ENCODE peak calls at places on chromosomes 6 and 20, in eight cellular contexts. C, V, E, B, W, K, X and A are unnamed samples. For H3K9me3, the result is how much of the 10 kb centered on the place peaks cover.

GRCh38 chr6:44655368-44656342 is 268.1 kb downstream of the CDC5L start:
- DNase-seq in C (peak), V (peak), E (no peak), B (peak), W (peak), K (peak), X (peak), A (peak)

GRCh38 chr20:36320898-36321695 is 15.0 kb downstream of the DLGAP4 start:
- DNase-seq in C (no peak), V (no peak), E (no peak), B (no peak), W (peak), K (no peak), X (peak), A (no peak)

GRCh38 chr20:4512891-4513550 is 208.7 kb upstream of the PRND start:
- DNase-seq in C (no peak), V (peak), E (no peak), B (no peak), W (no peak), K (peak), X (no peak), A (no peak)

GRCh38 chr6:10302566-10303235 is 112.2 kb downstream of the TFAP2A start:
- DNase-seq in C (no peak), V (no peak), E (no peak), B (no peak), W (no peak), K (no peak), X (no peak), A (no peak)

GRCh38 chr20:22402990-22403859 is 181.1 kb downstream of the FOXA2 start:
- DNase-seq in C (no peak), V (no peak), E (no peak), B (no peak), W (no peak), K (no peak), X (no peak), A (no peak)

GRCh38 chr6:140073456-140073855 is 699.0 kb upstream of the CITED2 start:
- DNase-seq in C (no peak), V (peak), E (no peak), B (no peak), W (no peak), K (no peak), X (no peak), A (no peak)

GRCh38 chr6:137119196-137120104 is 54.0 kb downstream of the IL22RA2 start:
- DNase-seq in C (no peak), V (no peak), E (no peak), B (no peak), W (no peak), K (no peak), X (no peak), A (no peak)

GRCh38 chr6:109767961-109768360 is 76.9 kb downstream of the FIG4 start:
- DNase-seq in C (no peak), V (peak), E (no peak), B (no peak), W (no peak), K (no peak), X (no peak), A (no peak)

GRCh38 chr6:166202321-166202733 is 34.7 kb upstream of the TBXT start:
- DNase-seq in C (no peak), V (no peak), E (no peak), B (no peak), W (no peak), K (no peak), X (no peak), A (no peak)

GRCh38 chr6:48429021-48429420 is 318.0 kb upstream of the PTCHD4 start:
- DNase-seq in C (no peak), V (peak), E (no peak), B (no peak), W (no peak), K (no peak), X (no peak), A (no peak)

GRCh38 chr6:167855825-167856425 is 29.2 kb downstream of the AFDN start:
- DNase-seq in C (no peak), V (peak), E (no peak), B (no peak), W (no peak), K (peak), X (no peak), A (no peak)

GRCh38 chr6:15623282-15624116 is 39.3 kb downstream of the DTNBP1 start:
- DNase-seq in C (no peak), V (peak), E (no peak), B (no peak), W (no peak), K (no peak), X (no peak), A (peak)

GRCh38 chr6:68069921-68070709 is 565.0 kb upstream of the ADGRB3 start:
- DNase-seq in C (no peak), V (peak), E (no peak), B (no peak), W (no peak), K (no peak), X (no peak), A (no peak)

GRCh38 chr6:75748743-75749538 is at the start of gene MYO6:
- DNase-seq in C (peak), V (peak), E (peak), B (peak), W (peak), K (peak), X (peak), A (peak)

GRCh38 chr20:40760399-40760798 is 71.4 kb upstream of the MAFB start:
- DNase-seq in C (no peak), V (no peak), E (no peak), B (no peak), W (no peak), K (no peak), X (no peak), A (no peak)
- H3K9me3 ChIP-seq in C (under half), V (under half), E (under half), B (under half), W (under half), K (under half), X (under half), A (under half)

GRCh38 chr20:45735552-45735951 is 13.4 kb downstream of the SPINT4 start:
- DNase-seq in C (no peak), V (no peak), E (no peak), B (no peak), W (no peak), K (no peak), X (no peak), A (no peak)
- H3K9me3 ChIP-seq in C (under half), V (under half), E (under half), B (under half), W (under half), K (under half), X (under half), A (under half)

DNA sequence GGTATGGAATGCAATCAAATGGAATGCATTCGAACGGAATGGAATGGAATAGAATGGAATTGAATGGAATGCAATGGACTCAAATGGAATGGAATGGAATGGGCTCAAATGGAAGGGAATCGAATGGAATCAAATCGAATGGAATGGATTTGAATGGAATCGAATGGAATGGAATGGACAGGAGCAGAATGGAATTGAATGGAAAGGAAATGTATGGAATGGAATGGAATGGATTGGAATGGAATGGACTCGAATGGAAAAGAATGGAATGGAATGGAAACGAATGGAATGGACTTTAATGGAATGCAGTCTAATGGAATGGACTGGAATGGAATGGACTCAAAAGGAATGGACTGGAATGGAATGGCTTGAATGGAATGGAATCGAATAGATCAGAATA is 18.3 kb upstream of the DEFB115 start:
- DNase-seq in C (no peak), V (no peak), E (no peak), B (no peak), W (no peak), K (no peak), X (no peak), A (no peak)
- H3K9me3 ChIP-seq in C (under half), V (under half), E (half or more), B (half or more), W (half or more), K (under half), X (half or more), A (under half)

GRCh38 chr20:41599699-41600104 is 18.5 kb downstream of the CHD6 start:
- DNase-seq in C (no peak), V (no peak), E (no peak), B (no peak), W (no peak), K (no peak), X (no peak), A (no peak)
- H3K9me3 ChIP-seq in C (under half), V (under half), E (half or more), B (half or more), W (under half), K (under half), X (half or more), A (under half)

DNA sequence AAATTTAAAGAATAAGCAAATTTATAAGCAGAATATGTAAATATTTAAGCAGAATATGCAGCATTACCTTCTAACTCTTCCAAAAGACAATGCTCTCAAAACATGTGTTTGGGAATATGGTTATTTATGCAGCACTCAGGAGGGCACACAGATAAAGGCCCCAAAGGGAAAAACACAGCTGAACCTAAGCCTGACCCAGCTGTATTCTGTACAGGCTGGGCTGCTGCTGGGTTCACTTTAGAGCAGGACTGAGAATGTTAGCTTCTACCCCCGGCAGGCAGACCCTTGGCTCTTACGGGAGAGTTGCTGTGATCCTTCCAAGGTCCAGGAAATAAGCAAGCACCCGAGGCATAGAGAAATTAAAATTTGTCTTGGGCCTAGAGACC is 37.3 kb downstream of the ABHD12 start:
- DNase-seq in C (no peak), V (no peak), E (no peak), B (no peak), W (no peak), K (no peak), X (no peak), A (no peak)
- H3K9me3 ChIP-seq in C (under half), V (under half), E (under half), B (under half), W (under half), K (under half), X (under half), A (under half)

DNA sequence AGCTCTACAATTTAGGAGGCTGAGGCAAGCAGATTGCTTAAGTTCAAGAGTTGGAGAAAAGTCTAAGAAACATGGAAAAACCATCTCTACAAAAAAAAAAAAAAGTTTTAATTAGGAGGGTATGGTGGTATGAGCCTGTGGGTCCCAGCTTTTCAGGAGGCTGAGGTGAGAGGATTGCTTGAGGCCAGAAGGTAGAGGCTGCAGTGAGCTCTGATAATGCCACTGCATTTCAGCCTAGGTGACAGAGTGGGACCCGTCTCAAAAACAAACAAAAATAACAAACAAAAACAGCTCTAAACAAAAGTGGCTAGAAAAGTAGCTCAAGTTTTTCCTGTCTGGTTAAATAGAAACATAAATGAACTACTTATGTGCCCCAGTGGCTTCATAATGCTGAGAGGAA is 2133.6 kb upstream of the DEFB115 start:
- DNase-seq in C (no peak), V (no peak), E (no peak), B (no peak), W (no peak), K (no peak), X (no peak), A (no peak)
- H3K9me3 ChIP-seq in C (under half), V (under half), E (under half), B (under half), W (under half), K (under half), X (under half), A (under half)